ENCODE peak calls at places on chromosomes 2 and 18, in seven cellular contexts. Z, U, V, L, E, P and G are unnamed samples.

GRCh38 chr2:18536100-18536499 is 24.4 kb downstream of the RDH14 start:
- DNase-seq in Z (peak), U (no peak), V (no peak), L (peak), E (peak), P (no peak), G (no peak)

GRCh38 chr2:102449370-102449974 is 23.6 kb upstream of the SLC9A4 start:
- DNase-seq in Z (peak), U (no peak), V (peak), L (peak), E (peak), P (no peak), G (peak)

GRCh38 chr2:190804182-190804795 is 76.3 kb upstream of the GLS start:
- DNase-seq in Z (no peak), U (peak), V (no peak), L (peak), E (peak), P (no peak), G (no peak)

GRCh38 chr2:164388511-164388910 is 232.8 kb downstream of the GRB14 start:
- DNase-seq in Z (peak), U (peak), V (no peak), L (peak), E (peak), P (peak), G (peak)

GRCh38 chr2:226772389-226773179 is 27.0 kb downstream of the IRS1 start:
- DNase-seq in Z (no peak), U (no peak), V (no peak), L (peak), E (peak), P (no peak), G (peak)

GRCh38 chr18:32056613-32057358 is 34.9 kb upstream of the RNF138 start:
- DNase-seq in Z (no peak), U (no peak), V (no peak), L (no peak), E (no peak), P (no peak), G (no peak)

GRCh38 chr2:70942900-70943871 is 7.5 kb downstream of the ATP6V1B1 start:
- DNase-seq in Z (no peak), U (no peak), V (peak), L (peak), E (no peak), P (peak), G (no peak)

GRCh38 chr2:223459328-223459939 is 142.7 kb downstream of the SCG2 start:
- DNase-seq in Z (peak), U (no peak), V (no peak), L (peak), E (peak), P (no peak), G (peak)

GRCh38 chr2:20604957-20605381 is 45.9 kb downstream of the HS1BP3 start:
- DNase-seq in Z (no peak), U (no peak), V (no peak), L (peak), E (peak), P (no peak), G (no peak)

GRCh38 chr2:176415946-176416499 is 146.8 kb downstream of the MTX2 start:
- DNase-seq in Z (no peak), U (no peak), V (no peak), L (no peak), E (no peak), P (no peak), G (no peak)

GRCh38 chr2:113218283-113219091 is 44.7 kb downstream of the PSD4 start:
- DNase-seq in Z (peak), U (no peak), V (no peak), L (no peak), E (peak), P (no peak), G (no peak)

GRCh38 chr2:127381762-127382161 is 6.0 kb downstream of the MAP3K2 start:
- DNase-seq in Z (no peak), U (no peak), V (no peak), L (no peak), E (no peak), P (no peak), G (no peak)

GRCh38 chr18:72973831-72974230 is 106.0 kb upstream of the NETO1 start:
- DNase-seq in Z (no peak), U (no peak), V (no peak), L (no peak), E (no peak), P (no peak), G (no peak)

GRCh38 chr2:16487686-16488085 is 177.9 kb downstream of the CYRIA start:
- DNase-seq in Z (peak), U (no peak), V (no peak), L (peak), E (peak), P (no peak), G (peak)

GRCh38 chr2:182666674-182667320 is 49.3 kb upstream of the DNAJC10 start:
- DNase-seq in Z (peak), U (no peak), V (no peak), L (peak), E (peak), P (no peak), G (peak)

GRCh38 chr2:148130571-148130970 is 109.7 kb downstream of the MBD5 start:
- DNase-seq in Z (no peak), U (no peak), V (no peak), L (peak), E (peak), P (no peak), G (no peak)

GRCh38 chr2:10761591-10761990 is 40.2 kb downstream of the ATP6V1C2 start:
- DNase-seq in Z (no peak), U (no peak), V (no peak), L (no peak), E (no peak), P (no peak), G (no peak)

GRCh38 chr2:68167186-68167585 is 9.5 kb downstream of the PNO1 start:
- DNase-seq in Z (no peak), U (no peak), V (no peak), L (peak), E (peak), P (no peak), G (no peak)

GRCh38 chr2:41038408-41038807 is 586.5 kb upstream of the SLC8A1 start:
- DNase-seq in Z (peak), U (no peak), V (no peak), L (peak), E (peak), P (no peak), G (peak)

DNA sequence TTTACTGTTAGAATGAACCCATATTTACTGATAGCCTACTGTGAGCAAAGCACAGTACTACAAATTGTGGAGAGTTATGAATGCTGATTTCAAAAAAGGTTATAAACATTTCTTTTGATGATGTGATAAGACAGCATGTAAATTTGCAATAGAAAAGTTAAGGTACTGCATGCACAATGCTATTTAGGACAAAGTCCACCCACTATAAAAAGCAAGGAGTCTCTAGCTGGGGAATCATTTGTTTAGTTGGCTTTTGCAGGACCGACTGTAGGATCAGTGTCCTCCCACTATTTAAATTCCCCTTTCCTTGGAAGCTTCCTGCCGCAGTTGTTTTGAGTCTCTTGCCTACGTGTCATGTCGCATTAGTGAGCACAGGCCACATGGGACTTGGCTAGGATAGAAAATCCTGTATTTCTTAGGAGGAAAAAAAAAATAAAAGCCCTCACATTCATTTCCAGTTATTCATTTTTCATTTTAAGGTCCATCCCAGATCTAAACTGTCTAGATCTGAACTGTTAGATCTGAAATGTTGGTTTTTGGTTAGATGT is 13.1 kb downstream of the QPCT start:
- DNase-seq in Z (no peak), U (no peak), V (no peak), L (no peak), E (no peak), P (no peak), G (no peak)
- H3K9ac ChIP-seq in Z (no peak), U (no peak), V (no peak), L (no peak), E (peak), P (no peak), G (no peak)

DNA sequence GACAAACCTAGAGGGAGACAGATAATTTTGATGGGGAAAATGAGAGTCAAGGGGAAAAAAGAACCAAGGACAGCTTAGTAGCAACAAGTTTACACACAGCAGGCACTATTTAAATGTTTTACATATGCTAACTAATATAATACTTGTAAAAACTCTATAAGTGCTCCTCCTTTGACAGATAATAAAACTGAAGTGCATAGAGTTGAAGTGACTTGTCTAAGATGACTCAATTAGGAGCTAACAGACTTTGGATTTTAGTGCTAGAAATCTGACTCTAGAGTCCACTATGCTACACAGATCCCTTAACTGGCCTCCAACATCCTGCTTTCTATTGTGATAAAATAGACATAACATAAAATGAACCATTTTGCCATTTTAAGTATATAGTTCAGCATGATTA is 506.9 kb downstream of the SATB2 start:
- DNase-seq in Z (no peak), U (no peak), V (no peak), L (no peak), E (no peak), P (no peak), G (no peak)
- H3K18ac ChIP-seq in Z (no peak), U (no peak), V (no peak), L (no peak), E (no peak), P (no peak), G (no peak)

DNA sequence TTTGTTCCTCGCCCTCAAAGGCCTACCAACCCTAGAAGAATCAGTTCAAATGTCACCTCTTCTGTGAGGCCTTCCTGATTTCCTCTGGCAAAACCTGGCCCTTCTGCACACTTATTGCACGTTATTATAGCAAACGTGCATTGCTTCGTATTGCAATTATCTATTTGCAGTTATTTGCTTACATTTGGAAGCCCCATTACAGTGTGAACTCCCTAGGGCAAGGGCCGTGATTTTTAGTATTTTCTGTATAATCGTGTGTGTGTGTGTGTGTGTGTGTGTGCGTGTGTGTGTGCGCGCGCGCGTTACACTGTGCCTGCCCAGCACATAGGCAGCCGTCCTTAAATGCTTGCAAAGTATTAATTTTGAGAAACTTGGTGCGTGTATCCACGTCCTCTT is 460 bp upstream of the SEMA4F start:
- DNase-seq in Z (no peak), U (no peak), V (no peak), L (no peak), E (no peak), P (no peak), G (no peak)
- H3K9ac ChIP-seq in Z (no peak), U (no peak), V (no peak), L (no peak), E (peak), P (no peak), G (peak)

DNA sequence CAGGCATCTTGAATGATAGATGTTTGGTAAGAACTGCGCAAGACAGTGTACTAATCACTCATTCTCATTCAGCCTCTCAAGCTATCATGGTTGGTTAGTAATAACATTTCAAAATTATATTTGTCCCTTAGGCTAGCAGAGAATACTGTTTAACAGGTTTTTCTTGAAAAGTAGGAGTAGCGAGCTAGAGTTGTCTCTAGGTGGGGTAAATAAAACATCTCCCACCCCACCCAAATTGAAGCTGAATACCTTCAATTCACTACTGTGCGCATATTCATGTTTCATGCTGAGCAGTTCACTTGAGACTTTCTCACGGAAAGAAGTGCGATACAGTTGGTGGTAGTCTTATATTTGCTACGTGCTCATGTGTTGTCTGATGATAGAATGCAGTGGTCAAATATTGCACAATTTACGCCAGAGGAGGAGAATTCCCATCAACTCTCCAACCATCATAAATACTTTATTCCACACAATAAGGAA is 49.3 kb downstream of the NEDD4L start:
- DNase-seq in Z (peak), U (no peak), V (no peak), L (no peak), E (no peak), P (no peak), G (no peak)
- H3K18ac ChIP-seq in Z (no peak), U (no peak), V (no peak), L (no peak), E (no peak), P (no peak), G (no peak)

DNA sequence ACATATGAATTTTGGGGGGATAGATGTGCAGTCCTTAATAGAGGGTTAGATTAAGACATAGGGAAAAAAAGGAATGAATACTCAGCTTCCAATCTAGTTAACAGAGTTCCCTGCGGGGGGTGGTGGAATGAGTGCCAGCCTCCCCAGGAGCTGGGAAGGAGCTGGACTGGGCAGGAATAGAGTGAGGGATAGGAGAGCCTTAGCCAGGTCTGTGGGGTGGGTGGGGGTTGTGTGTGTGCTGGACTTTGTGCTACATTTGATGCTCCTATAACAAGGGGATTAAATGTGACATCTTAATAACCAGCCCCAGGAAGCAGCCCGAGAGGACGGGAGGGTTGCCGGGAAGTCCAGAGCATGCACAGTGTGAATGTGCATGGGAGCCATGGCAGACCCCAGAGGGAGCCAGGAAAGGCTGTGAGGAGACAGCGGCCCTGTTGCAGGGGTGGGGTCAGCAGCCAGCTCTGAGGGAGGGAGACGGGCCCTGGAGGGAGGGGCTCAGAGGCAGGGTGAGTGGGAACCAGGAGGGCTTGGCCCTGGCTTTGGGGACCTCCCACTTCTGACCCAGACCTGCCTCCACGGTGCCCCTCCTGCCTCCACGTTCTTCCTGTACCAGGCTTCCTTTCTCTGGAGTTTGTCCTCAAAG is 3.6 kb upstream of the MBP start:
- DNase-seq in Z (no peak), U (no peak), V (no peak), L (no peak), E (no peak), P (no peak), G (no peak)
- H3K9ac ChIP-seq in Z (no peak), U (no peak), V (no peak), L (no peak), E (no peak), P (no peak), G (no peak)

GRCh38 chr18:77170850-77171410 is 38.3 kb upstream of the MBP start:
- DNase-seq in Z (no peak), U (no peak), V (no peak), L (no peak), E (no peak), P (no peak), G (no peak)
- H3K18ac ChIP-seq in Z (no peak), U (no peak), V (no peak), L (no peak), E (no peak), P (no peak), G (no peak)